ENCODE peak calls at places on chromosome 1, in ten cellular contexts. C, X, H, E, T, K, L, Y, O and V are unnamed samples.
A peak's percentile ranks its signal among the peaks of the same experiment; 100 is the strongest.

GRCh38 chr1:153763365-153764225 is 11.6 kb upstream of the SLC27A3 start:
- DNase-seq in C (peak; percentile 56), X (no peak), H (no peak), E (no peak), T (no peak), K (peak; percentile 59), L (no peak), Y (no peak), O (no peak), V (no peak)

GRCh38 chr1:38559180-38559874 is 300.2 kb downstream of the RRAGC start:
- DNase-seq in C (no peak), X (peak; percentile 43), H (peak; percentile 59), E (peak; percentile 22), T (no peak), K (no peak), L (peak; percentile 86), Y (peak; percentile 78), O (no peak), V (no peak)

GRCh38 chr1:39757501-39757900 is 13.6 kb downstream of the OXCT2 start:
- DNase-seq in C (no peak), X (no peak), H (no peak), E (no peak), T (no peak), K (no peak), L (no peak), Y (no peak), O (no peak), V (no peak)

GRCh38 chr1:62676606-62677356 is 11.4 kb downstream of the DOCK7 start:
- DNase-seq in C (no peak), X (no peak), H (no peak), E (no peak), T (no peak), K (no peak), L (no peak), Y (no peak), O (no peak), V (no peak)

GRCh38 chr1:98323906-98324358 is 337.6 kb upstream of the SNX7 start:
- DNase-seq in C (peak; percentile 15), X (no peak), H (peak; percentile 45), E (no peak), T (no peak), K (peak; percentile 98), L (no peak), Y (no peak), O (no peak), V (no peak)

GRCh38 chr1:32187850-32188249 is 8.4 kb downstream of the TXLNA start:
- DNase-seq in C (no peak), X (no peak), H (no peak), E (no peak), T (no peak), K (no peak), L (no peak), Y (no peak), O (no peak), V (no peak)

GRCh38 chr1:2858676-2859075 is 57.2 kb upstream of the TTC34 start:
- DNase-seq in C (no peak), X (no peak), H (no peak), E (no peak), T (no peak), K (no peak), L (no peak), Y (no peak), O (no peak), V (no peak)

GRCh38 chr1:181086926-181087325 is 1.6 kb upstream of the IER5 start:
- DNase-seq in C (no peak), X (no peak), H (no peak), E (no peak), T (peak; percentile 58), K (peak; percentile 58), L (no peak), Y (no peak), O (no peak), V (no peak)

GRCh38 chr1:166258017-166258416 is 91.2 kb upstream of the FAM78B start:
- DNase-seq in C (no peak), X (no peak), H (no peak), E (no peak), T (no peak), K (no peak), L (no peak), Y (no peak), O (no peak), V (no peak)

GRCh38 chr1:29145739-29146437 is 22.2 kb upstream of the TMEM200B start:
- DNase-seq in C (no peak), X (no peak), H (no peak), E (no peak), T (no peak), K (peak; percentile 75), L (no peak), Y (no peak), O (no peak), V (no peak)

GRCh38 chr1:182626527-182626926 is 22.3 kb upstream of the RGS16 start:
- DNase-seq in C (no peak), X (no peak), H (no peak), E (no peak), T (no peak), K (no peak), L (no peak), Y (no peak), O (no peak), V (no peak)

GRCh38 chr1:193190096-193190744 is 3.8 kb upstream of the B3GALT2 start:
- DNase-seq in C (no peak), X (no peak), H (no peak), E (no peak), T (no peak), K (peak; percentile 56), L (no peak), Y (no peak), O (no peak), V (no peak)

GRCh38 chr1:8937701-8938100 is 8.0 kb upstream of the CA6 start:
- DNase-seq in C (no peak), X (no peak), H (no peak), E (no peak), T (no peak), K (peak; percentile 40), L (no peak), Y (no peak), O (no peak), V (no peak)

DNA sequence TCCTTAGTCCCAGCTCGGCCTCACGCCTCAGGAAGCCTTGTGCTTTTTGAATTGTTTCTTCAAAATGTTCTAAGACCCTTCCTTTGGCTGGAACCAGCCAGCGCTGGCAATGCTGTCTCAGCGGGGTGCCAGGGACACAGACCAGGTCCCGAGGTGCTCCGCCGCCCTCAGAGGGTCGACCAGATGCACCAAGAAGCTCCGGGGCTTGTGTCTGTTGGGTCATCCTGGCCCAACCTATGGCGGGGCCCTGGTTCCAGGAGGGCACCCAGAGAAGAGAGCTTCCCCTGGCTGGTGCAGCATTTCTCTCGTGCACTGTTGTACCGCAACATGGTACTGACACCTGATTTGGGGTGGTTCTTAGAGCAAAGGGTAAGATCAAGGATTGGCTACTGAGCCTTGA is 40.1 kb upstream of the BECN2 start:
- DNase-seq in C (no peak), X (no peak), H (no peak), E (no peak), T (no peak), K (no peak), L (no peak), Y (no peak), O (no peak), V (no peak)
- TF ChIP-seq CTCF in C (no peak), X (no peak), H (no peak), E (no peak), T (no peak), K (no peak), L (no peak), Y (no peak), O (no peak), V (no peak)

GRCh38 chr1:43285269-43285986 is at the start of gene C1orf210:
- DNase-seq in C (no peak), X (peak; percentile 30), H (peak; percentile 91), E (no peak), T (no peak), K (no peak), L (no peak), Y (peak; percentile 95), O (no peak), V (peak; percentile 50)
- TF ChIP-seq CTCF in C (no peak), X (no peak), H (no peak), E (peak; percentile 53), T (no peak), K (no peak), L (no peak), Y (no peak), O (no peak), V (no peak)

DNA sequence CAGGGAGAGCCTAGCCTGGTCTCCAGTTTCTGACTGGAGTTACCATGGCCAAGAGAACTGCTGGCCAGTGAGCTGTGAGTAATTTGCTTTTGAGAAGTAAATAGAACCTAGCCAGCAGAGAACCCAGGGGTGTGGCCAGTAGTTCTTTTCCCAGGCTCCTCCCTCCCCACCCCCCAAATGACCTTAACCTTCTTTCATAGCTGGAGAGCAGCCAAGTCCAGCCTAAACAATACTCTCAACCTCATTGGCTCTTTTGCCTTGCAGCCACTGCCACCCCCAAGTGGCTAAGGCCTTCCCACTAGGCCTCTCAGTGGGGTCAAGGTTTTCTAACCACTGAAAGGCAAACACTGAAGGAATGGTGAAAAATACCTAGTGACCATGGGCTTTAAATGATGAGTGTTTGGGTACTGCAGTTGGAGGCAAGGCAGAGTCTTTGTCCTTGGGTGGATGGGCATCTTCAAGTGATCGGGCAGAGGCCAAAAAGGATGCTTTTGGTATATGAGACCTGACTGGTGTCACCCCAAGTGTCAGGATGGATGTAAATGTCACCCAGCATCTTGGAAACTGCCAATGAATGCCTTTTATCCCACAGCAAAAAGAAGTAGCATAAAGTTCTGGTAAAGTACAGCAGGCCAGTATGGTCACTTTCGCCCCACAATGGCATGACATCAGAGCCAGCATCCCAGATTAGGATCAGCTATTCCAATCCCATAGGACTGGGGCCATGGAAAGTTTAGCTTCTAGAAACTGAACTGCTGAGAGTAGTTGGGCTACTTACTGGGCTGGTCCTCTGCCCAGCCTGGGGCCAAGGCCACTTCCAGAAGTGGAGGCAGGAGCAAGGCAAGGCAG is 3.5 kb upstream of the PIGV start:
- DNase-seq in C (peak; percentile 89), X (no peak), H (peak; percentile 76), E (no peak), T (peak; percentile 59), K (peak; percentile 95), L (no peak), Y (peak; percentile 62), O (no peak), V (no peak)
- TF ChIP-seq CTCF in C (peak; percentile 42), X (no peak), H (no peak), E (no peak), T (no peak), K (no peak), L (no peak), Y (no peak), O (no peak), V (no peak)

GRCh38 chr1:44170281-44170823 is 28.9 kb upstream of the KLF18 start:
- DNase-seq in C (no peak), X (no peak), H (no peak), E (no peak), T (no peak), K (peak; percentile 51), L (no peak), Y (no peak), O (no peak), V (no peak)

DNA sequence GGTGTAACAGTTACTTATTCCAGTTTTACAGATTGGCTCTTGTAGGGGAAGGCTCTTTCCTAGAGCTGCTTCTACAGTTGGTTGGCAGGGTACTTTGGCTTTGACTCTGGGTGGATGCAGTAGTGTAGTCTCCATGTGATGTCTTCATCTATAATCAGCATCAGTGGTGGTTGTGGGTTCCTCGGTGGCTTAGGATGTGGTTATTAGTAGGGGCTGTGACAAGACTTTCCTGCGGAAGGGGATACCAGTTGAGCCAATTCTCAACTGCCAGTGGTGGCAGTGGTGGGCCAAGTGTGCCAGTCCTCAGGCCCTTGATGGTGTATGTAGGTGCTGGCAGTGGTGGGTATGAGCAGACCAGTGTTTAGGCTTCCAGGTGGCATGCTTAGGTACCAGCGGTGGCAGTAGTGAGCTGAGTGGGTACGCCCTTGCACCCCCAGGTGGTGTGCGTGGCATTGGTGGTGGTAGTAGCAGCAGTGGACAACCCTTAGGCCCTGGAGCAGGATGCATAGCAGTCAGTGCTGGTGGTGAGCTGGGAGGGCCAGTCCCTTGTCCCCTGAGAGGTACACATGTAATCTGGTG is 27.2 kb upstream of the KLF18 start:
- DNase-seq in C (no peak), X (no peak), H (no peak), E (no peak), T (no peak), K (no peak), L (no peak), Y (no peak), O (no peak), V (no peak)
- TF ChIP-seq CTCF in C (no peak), X (no peak), H (no peak), E (no peak), T (no peak), K (no peak), L (no peak), Y (no peak), O (no peak), V (no peak)